ENCODE peak calls at places on chromosomes 5 and 9, in four cellular contexts. R, D, T and Y are unnamed samples.

GRCh38 chr5:69152731-69153130 is 14.2 kb upstream of the CCNB1 start:
- DNase-seq in R (no peak), D (no peak), T (no peak), Y (no peak)

GRCh38 chr5:19706776-19707175 is 281.2 kb downstream of the CDH18 start:
- DNase-seq in R (no peak), D (no peak), T (no peak), Y (no peak)

GRCh38 chr5:62134811-62135210 is 171.2 kb upstream of the KIF2A start:
- DNase-seq in R (no peak), D (no peak), T (no peak), Y (no peak)

GRCh38 chr5:150188146-150188842 is 1.6 kb upstream of the SLC6A7 start:
- DNase-seq in R (no peak), D (no peak), T (no peak), Y (no peak)

GRCh38 chr5:116759860-116760644 is 185.4 kb upstream of the SEMA6A start:
- DNase-seq in R (peak; percentile 31), D (peak; percentile 63), T (no peak), Y (no peak)

GRCh38 chr5:135834639-135835529 is at the start of gene SLC25A48:
- DNase-seq in R (peak; percentile 87), D (peak; percentile 52), T (no peak), Y (peak; percentile 85)

GRCh38 chr5:169911448-169912212 is 68.7 kb downstream of the INSYN2B start:
- DNase-seq in R (no peak), D (no peak), T (no peak), Y (no peak)

GRCh38 chr9:133117271-133118178 is 3.5 kb downstream of the RALGDS start:
- DNase-seq in R (no peak), D (no peak), T (no peak), Y (no peak)

GRCh38 chr9:133701981-133702797 is 36.0 kb downstream of the SARDH start:
- DNase-seq in R (peak; percentile 21), D (no peak), T (no peak), Y (no peak)

GRCh38 chr9:22030101-22030598 is 21.0 kb upstream of the CDKN2B start:
- DNase-seq in R (no peak), D (peak; percentile 54), T (no peak), Y (no peak)

GRCh38 chr9:114122152-114122615 is 23.1 kb upstream of the KIF12 start:
- DNase-seq in R (no peak), D (no peak), T (no peak), Y (no peak)

GRCh38 chr9:114124666-114125580 is 25.8 kb upstream of the KIF12 start:
- DNase-seq in R (no peak), D (no peak), T (no peak), Y (no peak)

GRCh38 chr9:114122628-114123027 is 23.5 kb upstream of the KIF12 start:
- DNase-seq in R (no peak), D (no peak), T (no peak), Y (no peak)

GRCh38 chr9:114124138-114124537 is 25.0 kb upstream of the KIF12 start:
- DNase-seq in R (no peak), D (no peak), T (no peak), Y (no peak)

GRCh38 chr9:114123031-114123977 is 24.2 kb upstream of the KIF12 start:
- DNase-seq in R (no peak), D (peak; percentile 58), T (no peak), Y (no peak)
- TF ChIP-seq ELF4 in R (no peak), D (no peak), T (no peak), Y (no peak)

GRCh38 chr9:74577956-74578355 is 80.8 kb downstream of the RORB start:
- DNase-seq in R (no peak), D (peak; percentile 9), T (no peak), Y (no peak)
- TF ChIP-seq ELF4 in R (no peak), D (no peak), T (no peak), Y (no peak)

DNA sequence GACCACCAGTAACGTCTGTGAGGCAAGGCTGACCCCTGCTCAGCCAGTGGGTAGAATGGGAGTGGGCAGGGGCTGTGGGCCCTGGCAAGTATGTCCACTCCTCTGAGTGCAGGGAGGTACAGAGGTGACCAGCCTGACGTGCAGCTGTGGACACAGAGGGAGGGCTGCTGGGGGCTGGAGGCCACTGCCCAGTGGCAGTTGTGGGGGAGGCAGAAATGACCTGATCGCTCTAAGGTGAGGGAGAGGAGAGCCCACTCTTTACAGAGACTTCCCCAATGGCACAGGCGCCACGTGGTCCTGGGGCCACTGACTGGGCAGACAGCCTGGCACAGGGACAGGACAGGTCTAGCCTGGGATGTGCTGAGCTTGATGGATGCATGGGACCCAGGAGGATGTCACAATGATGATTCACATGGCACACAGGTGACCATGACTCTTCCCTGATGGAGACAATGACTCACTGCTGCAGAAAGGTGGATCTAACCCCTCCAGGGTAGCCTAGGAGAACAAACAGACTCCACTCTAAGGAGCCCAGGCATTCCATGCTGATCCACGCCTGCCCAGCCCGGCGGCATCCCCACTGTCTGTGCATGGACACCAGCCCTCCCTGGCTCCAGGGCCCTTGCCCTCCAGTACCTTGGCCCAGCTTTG is 7.7 kb downstream of the LPCAT1 start:
- DNase-seq in R (peak; percentile 17), D (peak; percentile 67), T (no peak), Y (no peak)
- TF ChIP-seq ELF4 in R (no peak), D (no peak), T (no peak), Y (no peak)

DNA sequence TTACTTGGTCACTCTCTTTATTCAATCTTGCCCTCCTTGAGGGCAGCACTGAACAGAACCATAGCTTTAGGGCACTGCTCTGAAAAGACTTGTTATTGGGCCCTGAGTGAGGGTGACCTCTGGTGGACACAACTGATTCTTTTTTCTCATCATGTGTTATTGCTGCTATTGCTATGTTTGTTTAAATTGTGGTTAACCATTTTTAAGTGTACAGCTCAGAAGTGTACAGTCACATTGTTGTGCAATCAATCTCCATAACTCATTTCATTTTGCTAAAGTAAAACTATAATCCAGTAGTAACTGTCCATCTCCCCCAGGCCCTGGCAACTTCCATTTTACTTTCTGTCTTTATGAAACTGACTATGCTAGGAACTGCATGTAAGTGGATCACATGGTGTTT is 351.1 kb upstream of the RIOK2 start:
- DNase-seq in R (no peak), D (peak; percentile 42), T (peak; percentile 3), Y (peak; percentile 38)
- TF ChIP-seq ELF4 in R (no peak), D (no peak), T (no peak), Y (no peak)

GRCh38 chr5:143213851-143214363 is 189.6 kb downstream of the NR3C1 start:
- DNase-seq in R (no peak), D (no peak), T (peak; percentile 71), Y (no peak)
- TF ChIP-seq ELF4 in R (no peak), D (no peak), T (no peak), Y (no peak)

GRCh38 chr5:157343842-157344790 is 78.2 kb downstream of the CYFIP2 start:
- DNase-seq in R (no peak), D (no peak), T (no peak), Y (no peak)

GRCh38 chr5:157345485-157345884 is 79.6 kb downstream of the CYFIP2 start:
- DNase-seq in R (no peak), D (no peak), T (no peak), Y (no peak)

GRCh38 chr5:157345067-157345466 is 79.1 kb downstream of the CYFIP2 start:
- DNase-seq in R (no peak), D (no peak), T (no peak), Y (no peak)

GRCh38 chr5:157339409-157339808 is 73.5 kb downstream of the CYFIP2 start:
- DNase-seq in R (no peak), D (no peak), T (no peak), Y (no peak)

DNA sequence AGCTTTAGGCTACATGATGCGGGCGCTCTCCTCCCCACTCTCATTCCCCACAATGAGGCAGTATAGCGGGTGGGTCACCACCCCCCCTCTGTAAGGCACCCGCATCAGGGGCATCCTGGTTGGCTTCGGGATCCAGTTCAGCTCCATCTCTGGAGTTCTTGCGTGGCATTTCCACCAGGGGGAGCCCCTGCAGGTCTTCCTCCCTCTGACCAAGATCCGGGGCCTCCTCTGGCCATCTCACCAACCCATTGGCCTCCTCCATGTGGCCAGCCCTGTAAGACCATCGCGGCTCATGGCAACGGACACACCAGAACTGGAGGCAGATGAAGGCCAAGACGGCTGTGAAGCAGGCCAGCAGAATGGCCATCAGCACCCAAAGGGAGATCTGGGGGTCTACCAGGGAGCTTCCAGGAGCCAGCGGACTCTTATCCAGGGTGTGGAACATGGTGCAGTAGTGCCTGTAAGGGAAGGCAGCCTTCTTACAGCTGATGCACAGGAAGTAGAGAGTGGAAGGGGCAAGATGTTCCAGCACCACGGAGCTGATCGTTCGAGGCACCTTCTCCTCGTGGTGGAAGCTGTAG is 77.0 kb downstream of the CYFIP2 start:
- DNase-seq in R (peak; percentile 66), D (peak; percentile 22), T (peak; percentile 61), Y (peak; percentile 69)
- TF ChIP-seq ELF4 in R (no peak), D (no peak), T (no peak), Y (no peak)

GRCh38 chr5:131064669-131065371 is 100.2 kb downstream of the HINT1 start:
- DNase-seq in R (no peak), D (no peak), T (no peak), Y (no peak)
- TF ChIP-seq ELF4 in R (no peak), D (no peak), T (no peak), Y (no peak)

DNA sequence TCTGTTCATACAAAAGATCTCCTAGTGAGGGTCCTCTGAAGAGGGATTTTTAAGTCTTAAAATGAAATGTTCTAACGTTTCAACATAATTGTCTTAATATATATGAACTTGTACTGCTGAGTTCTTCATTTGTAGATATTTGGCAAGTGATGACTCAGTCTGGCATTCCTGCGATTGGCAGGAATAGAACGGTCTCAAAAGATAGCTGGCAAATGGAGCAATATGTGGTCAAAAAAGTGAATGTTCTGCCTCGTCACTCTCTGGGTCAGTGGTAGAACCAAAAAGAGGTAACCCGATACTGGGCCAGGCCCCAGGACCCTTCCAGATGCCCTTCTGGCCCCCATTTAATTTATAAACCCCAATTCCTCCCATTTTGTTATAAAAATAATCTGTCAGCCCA is 39.2 kb downstream of the ZNF366 start:
- DNase-seq in R (no peak), D (no peak), T (no peak), Y (no peak)
- TF ChIP-seq ELF4 in R (no peak), D (no peak), T (no peak), Y (no peak)

GRCh38 chr9:99491408-99492259 is 269.6 kb downstream of the SEC61B start:
- DNase-seq in R (no peak), D (no peak), T (no peak), Y (no peak)
- TF ChIP-seq ELF4 in R (no peak), D (no peak), T (no peak), Y (no peak)

DNA sequence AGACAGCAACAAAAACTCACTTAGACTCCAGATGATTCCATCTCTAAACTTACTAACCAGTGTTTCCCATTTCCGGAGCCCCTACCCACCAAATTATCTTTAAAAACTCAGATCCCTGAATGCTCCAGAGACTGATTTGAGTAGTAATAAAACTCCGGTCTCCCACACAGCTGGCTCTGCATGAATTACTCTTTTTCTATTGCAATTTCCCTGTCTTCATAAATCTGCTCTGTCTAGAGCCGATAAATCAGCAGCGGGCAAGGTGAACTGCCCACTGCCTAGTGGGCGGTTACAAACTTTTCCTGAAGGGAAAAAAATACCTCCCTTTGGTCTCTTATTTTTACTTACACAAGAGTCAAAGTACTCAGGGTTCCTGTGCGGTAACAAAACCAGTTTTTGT is 624.4 kb upstream of the RORB start:
- DNase-seq in R (no peak), D (no peak), T (no peak), Y (no peak)
- TF ChIP-seq ELF4 in R (no peak), D (no peak), T (no peak), Y (no peak)